ENCODE peak calls at places on chromosomes 12 and 14, in eight cellular contexts. H is PC-3; F is fibroblast of lung; Y is HepG2; I is colonic mucosa; Q is CD8-positive, alpha-beta memory T cell; M is upper lobe of left lung; U is A549. Z is an unnamed sample.

GRCh38 chr14:67941456-67942018 is 122.0 kb downstream of the RAD51B start:
- DNase-seq in H (peak; percentile 20), F (peak; percentile 45), Y (peak; percentile 26), I (no peak), Q (no peak), M (no peak), U (peak; percentile 11), Z (no peak)

GRCh38 chr12:62689042-62689839 is 222.6 kb downstream of the MON2 start:
- DNase-seq in H (peak; percentile 20), F (peak; percentile 52), Y (no peak), I (no peak), Q (no peak), M (no peak), U (no peak), Z (no peak)

GRCh38 chr12:82671673-82672195 is 15.0 kb upstream of the TMTC2 start:
- DNase-seq in H (peak; percentile 66), F (no peak), Y (no peak), I (no peak), Q (no peak), M (no peak), U (no peak), Z (no peak)

GRCh38 chr14:72111921-72112320 is 179.7 kb downstream of the RGS6 start:
- DNase-seq in H (no peak), F (no peak), Y (no peak), I (no peak), Q (no peak), M (no peak), U (no peak), Z (no peak)

GRCh38 chr14:100389497-100390104 is 66.5 kb downstream of the SLC25A47 start:
- DNase-seq in H (no peak), F (no peak), Y (no peak), I (peak; percentile 79), Q (no peak), M (no peak), U (no peak), Z (no peak)

GRCh38 chr14:84197704-84198103 is 1332.2 kb upstream of the FLRT2 start:
- DNase-seq in H (no peak), F (no peak), Y (no peak), I (no peak), Q (no peak), M (no peak), U (no peak), Z (no peak)

GRCh38 chr14:106024983-106025604 is 498.7 kb downstream of the TMEM121 start:
- DNase-seq in H (no peak), F (no peak), Y (no peak), I (no peak), Q (no peak), M (no peak), U (no peak), Z (no peak)

GRCh38 chr14:65940056-65940735 is 527.7 kb downstream of the FUT8 start:
- DNase-seq in H (peak; percentile 38), F (no peak), Y (peak; percentile 35), I (no peak), Q (no peak), M (no peak), U (peak; percentile 51), Z (no peak)

GRCh38 chr12:51920046-51920445 is 12.7 kb downstream of the ACVRL1 start:
- DNase-seq in H (no peak), F (no peak), Y (no peak), I (no peak), Q (no peak), M (no peak), U (no peak), Z (peak; percentile 27)

GRCh38 chr14:39339003-39339402 is 93.2 kb downstream of the FBXO33 start:
- DNase-seq in H (no peak), F (no peak), Y (peak; percentile 50), I (no peak), Q (no peak), M (no peak), U (no peak), Z (no peak)

GRCh38 chr12:124059752-124060151 is 86.7 kb downstream of the ZNF664 start:
- DNase-seq in H (no peak), F (no peak), Y (no peak), I (no peak), Q (no peak), M (no peak), U (no peak), Z (no peak)

GRCh38 chr12:93592641-93593396 is 20.3 kb downstream of the SOCS2 start:
- DNase-seq in H (no peak), F (no peak), Y (no peak), I (no peak), Q (no peak), M (no peak), U (no peak), Z (no peak)

DNA sequence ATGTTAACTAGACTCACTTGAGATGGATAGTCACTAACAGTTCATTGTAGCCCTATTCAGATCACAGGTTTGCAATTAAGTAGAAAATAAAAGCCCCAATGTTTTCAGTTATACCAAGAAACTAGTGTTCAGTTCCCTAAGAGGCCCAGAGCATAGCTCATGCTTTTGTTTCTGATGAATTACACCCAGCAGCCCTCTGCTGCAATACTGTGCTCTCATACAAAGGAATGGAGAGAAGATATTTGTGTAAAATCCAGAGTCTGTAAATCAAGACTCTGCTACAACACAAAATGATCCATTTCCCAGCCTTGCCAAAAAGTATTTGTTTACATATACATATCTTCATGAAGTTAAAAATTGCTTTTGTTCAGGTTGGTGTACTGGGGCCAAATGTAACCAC is 158.1 kb downstream of the C12orf50 start:
- DNase-seq in H (no peak), F (peak; percentile 30), Y (no peak), I (no peak), Q (no peak), M (no peak), U (no peak), Z (no peak)
- H3K4me3 ChIP-seq in H (no peak overlapping the region), F (no peak overlapping the region), Y (no peak overlapping the region), I (no peak overlapping the region), Q (no peak overlapping the region), M (no peak overlapping the region), U (no peak overlapping the region), Z (no peak overlapping the region)

GRCh38 chr14:23566782-23567185 is 807 bp downstream of the AP1G2 start:
- DNase-seq in H (peak; percentile 63), F (no peak), Y (no peak), I (no peak), Q (no peak), M (peak; percentile 55), U (peak; percentile 30), Z (no peak)

GRCh38 chr14:23565626-23566025 is 2.0 kb downstream of the AP1G2 start:
- DNase-seq in H (no peak), F (no peak), Y (no peak), I (no peak), Q (no peak), M (no peak), U (no peak), Z (peak; percentile 44)

GRCh38 chr14:23564876-23565275 is 2.7 kb downstream of the AP1G2 start:
- DNase-seq in H (no peak), F (no peak), Y (no peak), I (no peak), Q (no peak), M (no peak), U (no peak), Z (no peak)

GRCh38 chr14:23567186-23568020 is at the start of gene AP1G2:
- DNase-seq in H (peak; percentile 78), F (peak; percentile 45), Y (peak; percentile 97), I (peak; percentile 96), Q (peak; percentile 81), M (peak; percentile 96), U (peak; percentile 91), Z (peak; percentile 94)

DNA sequence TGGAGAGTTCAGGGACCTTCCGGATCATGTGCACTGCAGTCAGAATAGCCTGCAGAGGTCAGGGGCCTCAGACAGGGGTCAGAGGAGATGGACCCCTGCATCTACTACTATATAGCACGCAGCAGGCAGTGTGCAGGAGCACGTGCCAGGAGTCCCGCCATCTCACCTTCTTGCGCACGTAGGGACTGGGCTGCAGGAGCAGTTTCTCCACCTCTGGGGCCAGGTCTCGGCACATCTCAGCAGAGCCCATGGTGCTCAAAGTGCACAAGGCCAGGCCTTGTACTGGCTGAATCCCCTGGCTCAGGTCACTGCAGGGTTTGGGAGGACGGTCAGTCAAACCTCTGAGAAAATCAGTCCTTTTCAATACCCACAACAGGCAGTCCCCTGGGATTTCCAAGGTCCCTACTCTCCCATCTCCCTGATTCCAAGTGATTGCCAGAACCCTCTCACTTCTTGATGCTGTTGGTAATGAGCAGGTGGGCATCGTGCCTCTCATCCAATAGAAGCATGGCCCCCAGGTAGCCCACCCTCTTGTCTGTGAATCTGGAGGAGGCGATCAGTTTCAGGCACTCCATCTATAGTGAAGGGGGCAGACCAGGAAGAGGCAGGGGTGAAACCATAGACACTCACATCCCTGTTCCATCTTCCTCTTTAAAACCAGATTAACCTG is 1.3 kb downstream of the AP1G2 start:
- DNase-seq in H (no peak), F (no peak), Y (no peak), I (no peak), Q (no peak), M (no peak), U (no peak), Z (peak; percentile 57)
- H3K4me3 ChIP-seq in H (peak overlapping the region; percentile 81), F (no peak overlapping the region), Y (peak overlapping the region; percentile 88), I (no peak overlapping the region), Q (peak overlapping the region; percentile 93), M (peak overlapping the region; percentile 68), U (peak overlapping the region; percentile 62), Z (peak overlapping the region; percentile 67)

GRCh38 chr14:90281261-90281660 is 24.9 kb downstream of the PSMC1 start:
- DNase-seq in H (peak; percentile 76), F (peak; percentile 90), Y (no peak), I (no peak), Q (no peak), M (no peak), U (no peak), Z (no peak)
- H3K4me3 ChIP-seq in H (no peak overlapping the region), F (no peak overlapping the region), Y (no peak overlapping the region), I (no peak overlapping the region), Q (no peak overlapping the region), M (no peak overlapping the region), U (no peak overlapping the region), Z (no peak overlapping the region)

DNA sequence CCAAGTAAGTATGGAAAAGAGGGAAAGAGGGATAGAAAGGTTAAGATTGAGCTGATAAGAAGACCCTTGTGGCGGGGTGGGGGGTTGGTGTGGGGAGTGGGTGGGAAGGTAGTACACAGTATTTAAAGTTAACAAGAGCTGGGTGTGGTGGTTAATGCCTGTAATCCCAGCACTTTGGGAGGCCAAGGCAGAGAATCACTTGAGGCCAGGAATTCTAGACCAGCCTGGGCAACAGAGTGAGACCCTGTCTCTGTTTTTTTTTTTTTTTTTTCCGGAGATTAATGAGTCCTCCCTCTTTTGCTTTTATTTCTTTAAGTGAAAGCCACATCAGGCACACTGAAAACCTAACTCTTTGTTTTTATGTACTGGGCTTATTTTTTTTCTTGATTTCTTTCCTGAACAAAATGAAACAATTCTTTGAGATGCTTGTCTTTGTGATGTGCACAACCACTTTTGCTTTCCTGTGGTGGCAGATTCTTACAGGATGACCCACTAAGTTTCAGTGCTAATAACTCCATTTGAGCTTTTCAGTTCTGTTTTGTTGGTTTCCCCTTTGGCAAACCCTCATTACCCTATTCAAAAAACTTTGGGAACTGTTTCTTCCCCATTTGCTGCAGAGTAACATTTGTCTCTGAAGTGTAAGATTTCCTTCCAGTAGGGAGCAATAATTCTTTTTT is 54.8 kb downstream of the WNK1 start:
- DNase-seq in H (no peak), F (peak; percentile 18), Y (no peak), I (no peak), Q (no peak), M (no peak), U (no peak), Z (no peak)
- H3K4me3 ChIP-seq in H (no peak overlapping the region), F (no peak overlapping the region), Y (no peak overlapping the region), I (no peak overlapping the region), Q (peak overlapping the region; percentile 13), M (no peak overlapping the region), U (no peak overlapping the region), Z (no peak overlapping the region)

Z was measured in suprapubic skin.